ENCODE peak calls at places on chromosomes 12 and 14, in five cellular contexts. T, X, H, C and N are unnamed samples.

GRCh38 chr14:70282666-70283065 is 76.8 kb downstream of the COX16 start:
- DNase-seq in T (no peak), X (no peak), H (no peak), C (no peak), N (no peak)

GRCh38 chr14:36948157-36948859 is 224.1 kb downstream of the SLC25A21 start:
- DNase-seq in T (no peak), X (no peak), H (no peak), C (no peak), N (no peak)

GRCh38 chr14:104817930-104818713 is 17.2 kb downstream of the ZBTB42 start:
- DNase-seq in T (no peak), X (no peak), H (no peak), C (no peak), N (no peak)

GRCh38 chr14:95460647-95461478 is 55.6 kb downstream of the SYNE3 start:
- DNase-seq in T (peak), X (peak), H (peak), C (no peak), N (no peak)

GRCh38 chr14:96683575-96684289 is 113.5 kb upstream of the VRK1 start:
- DNase-seq in T (no peak), X (no peak), H (no peak), C (no peak), N (no peak)

GRCh38 chr14:100604709-100605108 is 17.5 kb upstream of the BEGAIN start:
- DNase-seq in T (no peak), X (peak), H (no peak), C (no peak), N (no peak)

GRCh38 chr12:121182222-121182896 is 27.6 kb upstream of the P2RX4 start:
- DNase-seq in T (no peak), X (no peak), H (no peak), C (no peak), N (no peak)

GRCh38 chr12:21773263-21773741 is 1.2 kb downstream of the KCNJ8 start:
- DNase-seq in T (peak), X (peak), H (peak), C (no peak), N (peak)

GRCh38 chr14:104752735-104753527 is at the start of gene SIVA1:
- DNase-seq in T (peak), X (peak), H (peak), C (peak), N (peak)

GRCh38 chr12:86006727-86007126 is 132.6 kb downstream of the NTS start:
- DNase-seq in T (no peak), X (no peak), H (peak), C (no peak), N (no peak)

GRCh38 chr14:57987596-57988300 is 121.9 kb upstream of the SLC35F4 start:
- DNase-seq in T (no peak), X (no peak), H (no peak), C (no peak), N (peak)

GRCh38 chr12:92478692-92479091 is 224.1 kb upstream of the PLEKHG7 start:
- DNase-seq in T (no peak), X (no peak), H (no peak), C (peak), N (no peak)

DNA sequence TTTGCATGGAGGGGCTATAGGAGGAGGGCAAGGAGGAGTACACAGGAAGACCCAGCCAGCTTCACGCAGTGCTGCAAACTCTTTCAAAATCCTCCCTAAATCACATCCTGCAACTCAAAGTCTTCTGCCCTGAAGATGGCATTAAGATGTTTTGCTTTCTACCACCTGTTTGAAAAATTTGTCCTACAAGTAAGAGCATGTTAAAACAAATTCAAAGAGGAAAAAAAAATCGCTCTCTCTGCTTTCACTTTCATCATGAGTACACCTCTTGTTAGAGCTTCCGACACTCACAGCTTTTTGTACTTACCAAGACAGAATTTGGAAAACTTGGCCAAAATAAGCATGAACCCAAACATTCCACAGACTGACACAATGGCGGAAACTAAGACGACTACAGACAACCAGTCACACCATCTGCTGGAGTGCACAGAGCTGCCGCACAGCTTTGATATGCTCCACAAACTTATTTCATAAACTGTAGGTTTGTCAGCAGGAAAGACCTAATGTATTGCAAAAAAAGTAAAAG is 21.3 kb downstream of the GCH1 start:
- DNase-seq in T (no peak), X (no peak), H (peak), C (peak), N (no peak)
- TF ChIP-seq CTCF in T (no peak), X (no peak), H (peak), C (no peak), N (no peak)

GRCh38 chr12:14443531-14443930 is 78.0 kb downstream of the ATF7IP start:
- DNase-seq in T (no peak), X (no peak), H (peak), C (no peak), N (no peak)

GRCh38 chr12:14442221-14442881 is 76.9 kb downstream of the ATF7IP start:
- DNase-seq in T (no peak), X (no peak), H (peak), C (no peak), N (no peak)
- TF ChIP-seq CTCF in T (no peak), X (no peak), H (no peak), C (no peak), N (no peak)

GRCh38 chr14:32513571-32514009 is 184.5 kb downstream of the AKAP6 start:
- DNase-seq in T (no peak), X (no peak), H (peak), C (peak), N (no peak)
- TF ChIP-seq CTCF in T (peak), X (peak), H (peak), C (peak), N (peak)

GRCh38 chr14:93160353-93160801 is 24.3 kb downstream of the MOAP1 start:
- DNase-seq in T (peak), X (no peak), H (peak), C (no peak), N (no peak)

GRCh38 chr14:93161411-93161940 is 23.2 kb downstream of the MOAP1 start:
- DNase-seq in T (no peak), X (no peak), H (no peak), C (no peak), N (no peak)

DNA sequence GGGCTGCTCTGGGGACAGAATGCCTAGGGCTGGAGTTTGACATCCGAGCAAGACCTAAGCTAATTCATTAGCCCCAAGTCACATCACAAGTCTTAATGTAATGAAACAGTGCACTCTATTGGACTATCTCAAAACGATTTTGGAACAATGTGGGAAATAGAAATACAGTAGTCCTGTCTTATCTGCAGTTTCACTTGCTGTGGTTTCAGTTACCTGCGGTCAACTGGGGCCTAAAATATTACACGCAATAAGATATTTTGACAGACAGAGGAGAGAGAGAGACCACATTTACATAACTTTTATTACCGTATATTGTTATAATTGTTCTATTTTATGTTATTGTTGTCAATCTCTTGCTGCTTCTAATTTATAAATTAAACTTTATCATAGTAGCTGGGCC is 21.1 kb downstream of the MOAP1 start:
- DNase-seq in T (no peak), X (no peak), H (no peak), C (peak), N (no peak)
- TF ChIP-seq CTCF in T (no peak), X (no peak), H (no peak), C (peak), N (no peak)